ENCODE peak calls at places on chromosomes 11 and 22, in seven cellular contexts. N is upper lobe of left lung, W is pancreas, I is fibroblast of lung, X is keratinocyte, Q is Peyer's patch, O is A549. R is an unnamed sample.

GRCh38 chr22:50009765-50010675 is 2.5 kb downstream of the IL17REL start:
- DNase-seq in N (peak; percentile 81), W (no peak), I (no peak), X (no peak), Q (peak; percentile 44), O (no peak), R (no peak)

GRCh38 chr11:108226036-108226435 is 3.2 kb downstream of the ATM start:
- DNase-seq in N (no peak), W (no peak), I (no peak), X (no peak), Q (no peak), O (no peak), R (no peak)

GRCh38 chr11:115501504-115501894 is 2.7 kb downstream of the CADM1 start:
- DNase-seq in N (no peak), W (no peak), I (no peak), X (no peak), Q (no peak), O (no peak), R (no peak)

GRCh38 chr11:102733232-102733875 is 8.6 kb upstream of the MMP8 start:
- DNase-seq in N (no peak), W (peak; percentile 47), I (peak; percentile 32), X (no peak), Q (peak; percentile 84), O (peak; percentile 64), R (no peak)

GRCh38 chr11:121829159-121829643 is 286.8 kb downstream of the BLID start:
- DNase-seq in N (no peak), W (no peak), I (peak; percentile 100), X (peak; percentile 5), Q (no peak), O (no peak), R (peak; percentile 96)

GRCh38 chr22:41288245-41288946 is 2.4 kb upstream of the RANGAP1 start:
- DNase-seq in N (no peak), W (peak; percentile 59), I (peak; percentile 84), X (peak; percentile 90), Q (peak; percentile 72), O (peak; percentile 79), R (peak; percentile 59)

GRCh38 chr11:126494831-126495230 is 139.3 kb downstream of the ST3GAL4 start:
- DNase-seq in N (no peak), W (no peak), I (no peak), X (no peak), Q (no peak), O (no peak), R (no peak)

GRCh38 chr11:111944139-111944538 is 7.0 kb downstream of the DIXDC1 start:
- DNase-seq in N (no peak), W (no peak), I (peak; percentile 81), X (no peak), Q (no peak), O (peak; percentile 53), R (peak; percentile 59)

GRCh38 chr11:28132541-28132940 is 24.4 kb downstream of the METTL15 start:
- DNase-seq in N (no peak), W (no peak), I (no peak), X (no peak), Q (no peak), O (no peak), R (no peak)

GRCh38 chr11:25733777-25734176 is 598.2 kb upstream of the ANO3 start:
- DNase-seq in N (no peak), W (no peak), I (no peak), X (no peak), Q (no peak), O (no peak), R (no peak)

GRCh38 chr11:70732493-70733206 is 334.3 kb downstream of the CTTN start:
- DNase-seq in N (no peak), W (no peak), I (no peak), X (no peak), Q (no peak), O (no peak), R (no peak)

GRCh38 chr22:50571264-50572175 is 6.7 kb downstream of the CPT1B start:
- DNase-seq in N (no peak), W (no peak), I (no peak), X (no peak), Q (no peak), O (no peak), R (no peak)

GRCh38 chr11:2848497-2848896 is 37.1 kb downstream of the CDKN1C start:
- DNase-seq in N (no peak), W (no peak), I (no peak), X (no peak), Q (no peak), O (no peak), R (no peak)

DNA sequence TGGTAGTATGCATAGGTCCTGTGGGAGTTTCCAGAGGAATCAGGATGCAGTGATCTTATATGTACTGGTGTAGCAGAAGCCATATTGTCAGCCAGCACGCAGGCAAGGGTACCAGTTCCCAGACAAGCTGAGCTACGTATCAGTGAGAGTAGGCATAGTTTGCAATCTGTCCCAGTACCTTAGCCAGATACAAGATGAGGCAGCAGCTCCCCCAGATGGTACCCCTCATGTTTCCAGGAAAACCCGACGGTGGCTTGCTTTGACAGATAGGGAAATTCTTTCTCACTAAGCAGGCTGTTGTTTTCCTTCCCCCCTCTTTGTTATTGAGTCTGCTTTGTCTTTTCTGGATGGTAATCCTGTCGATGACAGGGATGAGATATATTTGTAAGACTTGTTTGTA is 109.7 kb upstream of the RRM1 start:
- DNase-seq in N (no peak), W (no peak), I (peak; percentile 8), X (no peak), Q (peak; percentile 50), O (no peak), R (no peak)
- TF ChIP-seq CTCF in N (no peak), W (no peak), I (no peak), X (peak; percentile 41), Q (no peak), O (no peak), R (no peak)

DNA sequence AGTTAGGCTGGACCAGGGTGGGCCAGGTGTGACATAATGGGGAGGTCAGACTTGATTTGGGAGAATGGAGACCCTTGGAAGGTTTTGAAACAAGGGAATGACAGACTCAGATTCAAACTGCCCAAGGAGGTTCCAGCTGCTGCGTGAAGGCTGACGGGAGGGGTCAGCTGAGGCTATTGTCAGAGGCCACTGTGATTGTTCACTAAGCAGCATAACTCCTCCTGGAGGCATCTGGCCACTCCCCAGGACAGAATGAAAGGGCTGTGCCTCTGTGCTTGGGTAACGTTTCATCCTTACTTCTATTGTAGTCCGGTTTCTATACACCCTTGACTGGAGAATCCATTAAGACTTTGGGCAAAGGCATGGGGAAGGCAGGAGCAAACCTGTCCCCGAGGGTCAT is 126.6 kb downstream of the DSCAML1 start:
- DNase-seq in N (no peak), W (no peak), I (no peak), X (no peak), Q (no peak), O (no peak), R (no peak)
- H3K27ac ChIP-seq in N (no peak overlapping the region), W (no peak overlapping the region), I (no peak overlapping the region), X (no peak overlapping the region), Q (no peak overlapping the region), O (no peak overlapping the region), R (no peak overlapping the region)

GRCh38 chr11:120280566-120281160 is 40.7 kb downstream of the POU2F3 start:
- DNase-seq in N (no peak), W (no peak), I (no peak), X (no peak), Q (no peak), O (no peak), R (no peak)

GRCh38 chr11:120281161-120281795 is 41.3 kb downstream of the POU2F3 start:
- DNase-seq in N (no peak), W (no peak), I (no peak), X (no peak), Q (no peak), O (no peak), R (no peak)

GRCh38 chr11:120283124-120283523 is 42.0 kb upstream of the TLCD5 start:
- DNase-seq in N (no peak), W (no peak), I (no peak), X (no peak), Q (no peak), O (no peak), R (no peak)

GRCh38 chr11:120285256-120285655 is 39.8 kb upstream of the TLCD5 start:
- DNase-seq in N (no peak), W (no peak), I (no peak), X (no peak), Q (no peak), O (no peak), R (no peak)

DNA sequence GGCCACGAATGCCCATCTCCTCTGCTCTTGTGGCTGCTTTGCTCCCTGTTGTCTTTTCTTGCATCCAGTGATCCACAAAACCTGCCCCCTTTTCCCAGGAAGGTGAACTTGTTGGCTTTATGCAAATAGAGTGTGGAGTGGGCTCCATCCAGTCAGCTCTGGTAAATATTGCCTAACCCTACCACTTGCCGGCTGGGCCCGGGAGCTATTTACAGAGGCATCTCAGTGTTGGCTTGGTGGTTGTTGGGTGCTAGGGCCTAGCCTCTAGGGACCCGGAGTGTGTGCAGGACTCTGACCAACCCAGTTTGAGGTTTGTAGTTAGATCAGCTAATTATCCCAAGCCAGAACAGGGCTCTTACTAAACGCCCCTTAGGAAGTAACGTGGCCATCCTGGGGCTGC is 40.8 kb upstream of the TLCD5 start:
- DNase-seq in N (no peak), W (no peak), I (no peak), X (no peak), Q (no peak), O (no peak), R (no peak)
- H3K4me3 ChIP-seq in N (no peak overlapping the region), W (no peak overlapping the region), I (no peak overlapping the region), X (no peak overlapping the region), Q (no peak overlapping the region), O (no peak overlapping the region), R (no peak overlapping the region)

GRCh38 chr11:65399845-65400244 is 13.4 kb downstream of the FRMD8 start:
- DNase-seq in N (peak; percentile 64), W (no peak), I (no peak), X (no peak), Q (no peak), O (no peak), R (no peak)

GRCh38 chr11:65401803-65402248 is 15.4 kb downstream of the FRMD8 start:
- DNase-seq in N (no peak), W (no peak), I (no peak), X (no peak), Q (no peak), O (no peak), R (no peak)

GRCh38 chr11:65400295-65401072 is 14.0 kb downstream of the FRMD8 start:
- DNase-seq in N (peak; percentile 62), W (no peak), I (no peak), X (no peak), Q (peak; percentile 52), O (no peak), R (no peak)

GRCh38 chr11:65402790-65403189 is 16.4 kb downstream of the FRMD8 start:
- DNase-seq in N (no peak), W (no peak), I (no peak), X (no peak), Q (no peak), O (no peak), R (no peak)

DNA sequence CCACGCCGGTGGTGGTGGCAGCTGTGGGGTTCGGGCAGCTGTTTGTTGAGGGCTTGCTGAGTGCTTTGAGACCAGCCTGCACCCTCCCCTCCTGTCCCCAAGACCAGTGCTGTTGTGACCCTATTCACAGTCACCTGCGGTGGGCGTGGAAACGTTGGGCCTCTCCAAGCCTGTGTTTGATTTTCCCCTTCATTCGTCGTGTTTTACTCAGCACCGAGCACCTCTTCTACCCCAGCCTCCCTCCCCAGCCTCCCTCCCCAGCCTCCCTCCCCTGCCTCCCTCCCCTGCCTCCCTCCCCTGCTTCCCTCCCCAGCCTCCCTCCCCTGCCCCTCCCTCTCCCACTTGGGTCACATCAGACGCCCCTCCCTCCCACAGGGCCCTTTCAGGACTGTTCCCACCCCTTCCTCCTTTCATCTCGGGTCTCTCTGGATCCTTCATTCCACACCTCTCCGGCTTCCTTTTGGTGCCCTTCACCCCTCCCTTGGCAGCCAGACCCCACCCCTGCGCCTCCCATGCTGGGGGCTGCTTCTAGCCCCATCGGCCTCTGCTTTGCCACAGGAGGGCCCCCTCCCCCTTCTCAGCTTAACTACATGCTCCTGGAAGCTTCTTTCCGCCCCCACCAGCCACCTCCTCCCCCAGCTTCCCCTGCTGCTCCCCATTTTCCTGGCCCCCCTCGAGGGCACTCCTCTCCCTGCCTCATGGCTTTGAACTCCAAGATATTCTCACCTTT is 14.8 kb downstream of the FRMD8 start:
- DNase-seq in N (no peak), W (no peak), I (no peak), X (no peak), Q (peak; percentile 54), O (no peak), R (no peak)
- TF ChIP-seq CTCF in N (no peak), W (no peak), I (no peak), X (no peak), Q (no peak), O (no peak), R (no peak)